ENCODE peak calls at places on chromosomes 13 and 19, in seven cellular contexts. One of them, this sample, is unnamed.

GRCh38 chr19:29587518-29587986 is 18.5 kb upstream of the POP4 start:
- DNase-seq in cardiac fibroblast: no peak
- DNase-seq in AG09309: no peak
- DNase-seq in foreskin fibroblast: peak
- DNase-seq in epithelial cell of proximal tubule: no peak
- DNase-seq in lower leg skin: no peak
- DNase-seq in colonic mucosa: no peak
- DNase-seq in this sample: peak

GRCh38 chr13:40478775-40479174 is 187.7 kb downstream of the FOXO1 start:
- DNase-seq in foreskin fibroblast: no peak
- DNase-seq in AG09309: no peak
- DNase-seq in cardiac fibroblast: no peak
- DNase-seq in epithelial cell of proximal tubule: no peak
- DNase-seq in lower leg skin: peak
- DNase-seq in colonic mucosa: no peak
- DNase-seq in this sample: no peak

GRCh38 chr13:41452462-41452861 is 4.9 kb upstream of the RGCC start:
- DNase-seq in AG09309: no peak
- DNase-seq in colonic mucosa: no peak
- DNase-seq in lower leg skin: no peak
- DNase-seq in cardiac fibroblast: no peak
- DNase-seq in epithelial cell of proximal tubule: no peak
- DNase-seq in foreskin fibroblast: no peak
- DNase-seq in this sample: no peak

GRCh38 chr13:40315416-40316064 is 350.9 kb downstream of the FOXO1 start:
- DNase-seq in AG09309: no peak
- DNase-seq in cardiac fibroblast: peak
- DNase-seq in epithelial cell of proximal tubule: no peak
- DNase-seq in foreskin fibroblast: no peak
- DNase-seq in colonic mucosa: no peak
- DNase-seq in lower leg skin: no peak
- DNase-seq in this sample: no peak

GRCh38 chr19:54653181-54653809 is 9.5 kb upstream of the LILRB4 start:
- DNase-seq in AG09309: no peak
- DNase-seq in epithelial cell of proximal tubule: no peak
- DNase-seq in lower leg skin: no peak
- DNase-seq in cardiac fibroblast: peak
- DNase-seq in colonic mucosa: no peak
- DNase-seq in foreskin fibroblast: peak
- DNase-seq in this sample: no peak

GRCh38 chr19:999379-999719 is 870 bp upstream of the GRIN3B start:
- DNase-seq in epithelial cell of proximal tubule: no peak
- DNase-seq in foreskin fibroblast: no peak
- DNase-seq in cardiac fibroblast: no peak
- DNase-seq in lower leg skin: no peak
- DNase-seq in colonic mucosa: no peak
- DNase-seq in AG09309: no peak
- DNase-seq in this sample: no peak

GRCh38 chr19:54533476-54533875 is 30.8 kb downstream of the LAIR2 start:
- DNase-seq in cardiac fibroblast: no peak
- DNase-seq in epithelial cell of proximal tubule: no peak
- DNase-seq in colonic mucosa: no peak
- DNase-seq in foreskin fibroblast: no peak
- DNase-seq in lower leg skin: peak
- DNase-seq in AG09309: no peak
- DNase-seq in this sample: no peak

GRCh38 chr13:78595819-78596700 is 7.3 kb downstream of the POU4F1 start:
- DNase-seq in lower leg skin: no peak
- DNase-seq in cardiac fibroblast: no peak
- DNase-seq in foreskin fibroblast: peak
- DNase-seq in colonic mucosa: no peak
- DNase-seq in AG09309: no peak
- DNase-seq in epithelial cell of proximal tubule: no peak
- DNase-seq in this sample: no peak

GRCh38 chr19:10238172-10238783 is 7.1 kb upstream of the S1PR2 start:
- DNase-seq in epithelial cell of proximal tubule: no peak
- DNase-seq in colonic mucosa: peak
- DNase-seq in lower leg skin: peak
- DNase-seq in foreskin fibroblast: peak
- DNase-seq in AG09309: no peak
- DNase-seq in cardiac fibroblast: peak
- DNase-seq in this sample: no peak

GRCh38 chr13:45314822-45315221 is 26.2 kb downstream of the TPT1 start:
- DNase-seq in colonic mucosa: no peak
- DNase-seq in foreskin fibroblast: no peak
- DNase-seq in AG09309: no peak
- DNase-seq in lower leg skin: peak
- DNase-seq in cardiac fibroblast: no peak
- DNase-seq in epithelial cell of proximal tubule: no peak
- DNase-seq in this sample: no peak

GRCh38 chr13:88674841-88675240 is 1003.7 kb downstream of the SLITRK5 start:
- DNase-seq in AG09309: no peak
- DNase-seq in lower leg skin: no peak
- DNase-seq in foreskin fibroblast: no peak
- DNase-seq in epithelial cell of proximal tubule: no peak
- DNase-seq in cardiac fibroblast: no peak
- DNase-seq in colonic mucosa: no peak
- DNase-seq in this sample: no peak

GRCh38 chr13:102642475-102642874 is 45.7 kb downstream of the TPP2 start:
- DNase-seq in epithelial cell of proximal tubule: no peak
- DNase-seq in cardiac fibroblast: peak
- DNase-seq in colonic mucosa: peak
- DNase-seq in lower leg skin: peak
- DNase-seq in foreskin fibroblast: no peak
- DNase-seq in AG09309: no peak
- DNase-seq in this sample: no peak

GRCh38 chr19:15265849-15266248 is 33.6 kb upstream of the EPHX3 start:
- DNase-seq in colonic mucosa: peak
- DNase-seq in epithelial cell of proximal tubule: no peak
- DNase-seq in lower leg skin: peak
- DNase-seq in foreskin fibroblast: peak
- DNase-seq in cardiac fibroblast: peak
- DNase-seq in AG09309: peak
- DNase-seq in this sample: peak

GRCh38 chr19:35555301-35556005 is 8.0 kb downstream of the ATP4A start:
- DNase-seq in colonic mucosa: no peak
- DNase-seq in lower leg skin: no peak
- DNase-seq in foreskin fibroblast: peak
- DNase-seq in cardiac fibroblast: peak
- DNase-seq in epithelial cell of proximal tubule: no peak
- DNase-seq in AG09309: no peak
- DNase-seq in this sample: no peak

GRCh38 chr13:74423434-74423833 is 289.2 kb upstream of the KLF12 start:
- DNase-seq in AG09309: no peak
- DNase-seq in cardiac fibroblast: no peak
- DNase-seq in colonic mucosa: no peak
- DNase-seq in lower leg skin: no peak
- DNase-seq in foreskin fibroblast: no peak
- DNase-seq in epithelial cell of proximal tubule: no peak
- DNase-seq in this sample: no peak

GRCh38 chr19:16589917-16590316 is 17.7 kb upstream of the SLC35E1 start:
- DNase-seq in cardiac fibroblast: no peak
- DNase-seq in AG09309: no peak
- DNase-seq in lower leg skin: no peak
- DNase-seq in colonic mucosa: no peak
- DNase-seq in foreskin fibroblast: no peak
- DNase-seq in epithelial cell of proximal tubule: no peak
- DNase-seq in this sample: no peak

GRCh38 chr13:98535501-98536357 is 41.2 kb downstream of the STK24 start:
- DNase-seq in colonic mucosa: no peak
- DNase-seq in epithelial cell of proximal tubule: no peak
- DNase-seq in lower leg skin: no peak
- DNase-seq in AG09309: no peak
- DNase-seq in cardiac fibroblast: no peak
- DNase-seq in foreskin fibroblast: peak
- DNase-seq in this sample: no peak

GRCh38 chr19:50713556-50714236 is 5.9 kb downstream of the SHANK1 start:
- DNase-seq in lower leg skin: no peak
- DNase-seq in colonic mucosa: no peak
- DNase-seq in epithelial cell of proximal tubule: no peak
- DNase-seq in foreskin fibroblast: no peak
- DNase-seq in AG09309: no peak
- DNase-seq in cardiac fibroblast: no peak
- DNase-seq in this sample: no peak

GRCh38 chr13:101116381-101116780 is 299.9 kb downstream of the NALCN start:
- DNase-seq in AG09309: no peak
- DNase-seq in foreskin fibroblast: no peak
- DNase-seq in epithelial cell of proximal tubule: no peak
- DNase-seq in lower leg skin: no peak
- DNase-seq in cardiac fibroblast: no peak
- DNase-seq in colonic mucosa: no peak
- DNase-seq in this sample: no peak

GRCh38 chr13:101121608-101122007 is 294.7 kb downstream of the NALCN start:
- DNase-seq in epithelial cell of proximal tubule: no peak
- DNase-seq in colonic mucosa: no peak
- DNase-seq in cardiac fibroblast: no peak
- DNase-seq in lower leg skin: no peak
- DNase-seq in foreskin fibroblast: no peak
- DNase-seq in AG09309: no peak
- DNase-seq in this sample: no peak

GRCh38 chr13:101111894-101112293 is 304.4 kb downstream of the NALCN start:
- DNase-seq in cardiac fibroblast: no peak
- DNase-seq in AG09309: no peak
- DNase-seq in colonic mucosa: no peak
- DNase-seq in epithelial cell of proximal tubule: no peak
- DNase-seq in lower leg skin: no peak
- DNase-seq in foreskin fibroblast: no peak
- DNase-seq in this sample: no peak

GRCh38 chr13:101116826-101117225 is 299.5 kb downstream of the NALCN start:
- DNase-seq in cardiac fibroblast: no peak
- DNase-seq in foreskin fibroblast: no peak
- DNase-seq in lower leg skin: no peak
- DNase-seq in AG09309: no peak
- DNase-seq in colonic mucosa: no peak
- DNase-seq in epithelial cell of proximal tubule: no peak
- DNase-seq in this sample: no peak

GRCh38 chr13:101115762-101116161 is 300.5 kb downstream of the NALCN start:
- DNase-seq in epithelial cell of proximal tubule: no peak
- DNase-seq in colonic mucosa: no peak
- DNase-seq in cardiac fibroblast: peak
- DNase-seq in AG09309: no peak
- DNase-seq in lower leg skin: no peak
- DNase-seq in foreskin fibroblast: peak
- DNase-seq in this sample: no peak
- TF ChIP-seq CTCF in epithelial cell of proximal tubule: peak
- TF ChIP-seq CTCF in colonic mucosa: no peak
- TF ChIP-seq CTCF in cardiac fibroblast: peak
- TF ChIP-seq CTCF in AG09309: peak
- TF ChIP-seq CTCF in lower leg skin: no peak
- TF ChIP-seq CTCF in foreskin fibroblast: peak
- TF ChIP-seq CTCF in this sample: no peak

DNA sequence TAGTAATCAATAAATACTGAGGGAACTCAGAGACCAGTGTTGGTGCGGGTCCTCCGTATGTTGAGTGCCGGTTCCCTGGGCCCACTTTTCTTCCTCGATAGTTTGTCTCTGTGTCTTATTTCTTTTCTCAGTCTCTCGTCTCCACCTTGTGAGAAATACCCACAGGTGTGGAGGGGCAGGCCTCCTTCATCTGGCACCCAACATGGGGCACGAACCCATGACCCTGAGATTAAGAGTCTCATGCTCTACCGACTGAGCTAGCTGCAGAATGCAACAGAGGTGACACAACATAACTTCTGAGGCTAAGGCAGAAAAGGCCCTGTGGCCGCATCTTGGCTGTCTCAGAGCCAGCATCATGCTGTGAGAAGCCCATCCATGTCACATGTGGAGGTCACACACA is 5.3 kb upstream of the ZNF613 start:
- DNase-seq in colonic mucosa: no peak
- DNase-seq in epithelial cell of proximal tubule: no peak
- DNase-seq in AG09309: no peak
- DNase-seq in lower leg skin: no peak
- DNase-seq in cardiac fibroblast: no peak
- DNase-seq in foreskin fibroblast: no peak
- DNase-seq in this sample: no peak
- H3K4me3 ChIP-seq in colonic mucosa: no peak
- H3K4me3 ChIP-seq in epithelial cell of proximal tubule: no peak
- H3K4me3 ChIP-seq in AG09309: no peak
- H3K4me3 ChIP-seq in lower leg skin: no peak
- H3K4me3 ChIP-seq in cardiac fibroblast: no peak
- H3K4me3 ChIP-seq in foreskin fibroblast: no peak
- H3K4me3 ChIP-seq in this sample: no peak

DNA sequence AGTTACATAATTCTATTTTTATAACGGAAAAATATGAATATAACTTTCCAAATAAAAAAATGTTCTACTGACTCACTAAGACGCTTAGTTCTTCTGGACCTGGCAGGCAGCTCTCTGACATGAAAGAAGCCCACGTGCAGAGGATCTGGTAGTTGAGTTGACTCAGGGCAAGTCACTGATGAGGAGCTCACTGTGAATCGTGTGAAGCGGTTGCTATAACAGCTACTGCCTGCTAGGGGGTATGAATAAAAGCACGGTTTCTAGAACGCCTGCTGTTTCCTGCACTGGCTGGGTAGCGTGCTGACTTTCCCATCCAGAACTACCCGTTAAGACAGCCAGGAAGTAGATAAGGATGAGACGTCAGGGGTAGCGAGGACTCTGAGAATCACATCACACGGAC is 54.7 kb upstream of the WASF3 start:
- DNase-seq in epithelial cell of proximal tubule: no peak
- DNase-seq in colonic mucosa: no peak
- DNase-seq in foreskin fibroblast: peak
- DNase-seq in AG09309: peak
- DNase-seq in lower leg skin: no peak
- DNase-seq in cardiac fibroblast: peak
- DNase-seq in this sample: no peak
- TF ChIP-seq CTCF in epithelial cell of proximal tubule: no peak
- TF ChIP-seq CTCF in colonic mucosa: no peak
- TF ChIP-seq CTCF in foreskin fibroblast: peak
- TF ChIP-seq CTCF in AG09309: peak
- TF ChIP-seq CTCF in lower leg skin: no peak
- TF ChIP-seq CTCF in cardiac fibroblast: peak
- TF ChIP-seq CTCF in this sample: peak

GRCh38 chr19:2523630-2524311 is 47.8 kb downstream of the GADD45B start:
- DNase-seq in foreskin fibroblast: peak
- DNase-seq in cardiac fibroblast: no peak
- DNase-seq in colonic mucosa: no peak
- DNase-seq in lower leg skin: no peak
- DNase-seq in AG09309: no peak
- DNase-seq in epithelial cell of proximal tubule: no peak
- DNase-seq in this sample: no peak

GRCh38 chr19:2527171-2527570 is 51.2 kb downstream of the GADD45B start:
- DNase-seq in colonic mucosa: no peak
- DNase-seq in lower leg skin: no peak
- DNase-seq in foreskin fibroblast: no peak
- DNase-seq in cardiac fibroblast: no peak
- DNase-seq in AG09309: no peak
- DNase-seq in epithelial cell of proximal tubule: no peak
- DNase-seq in this sample: no peak

GRCh38 chr19:2527716-2528115 is 51.8 kb downstream of the GADD45B start:
- DNase-seq in AG09309: no peak
- DNase-seq in lower leg skin: no peak
- DNase-seq in foreskin fibroblast: no peak
- DNase-seq in epithelial cell of proximal tubule: no peak
- DNase-seq in cardiac fibroblast: no peak
- DNase-seq in colonic mucosa: no peak
- DNase-seq in this sample: no peak

GRCh38 chr19:2524361-2524839 is 48.5 kb downstream of the GADD45B start:
- DNase-seq in colonic mucosa: no peak
- DNase-seq in epithelial cell of proximal tubule: no peak
- DNase-seq in AG09309: no peak
- DNase-seq in lower leg skin: no peak
- DNase-seq in foreskin fibroblast: no peak
- DNase-seq in cardiac fibroblast: no peak
- DNase-seq in this sample: no peak

GRCh38 chr19:2524840-2525723 is 49.2 kb downstream of the GADD45B start:
- DNase-seq in AG09309: no peak
- DNase-seq in foreskin fibroblast: peak
- DNase-seq in lower leg skin: no peak
- DNase-seq in cardiac fibroblast: no peak
- DNase-seq in colonic mucosa: no peak
- DNase-seq in epithelial cell of proximal tubule: no peak
- DNase-seq in this sample: no peak
- H3K4me3 ChIP-seq in AG09309: peak
- H3K4me3 ChIP-seq in foreskin fibroblast: no peak
- H3K4me3 ChIP-seq in lower leg skin: no peak
- H3K4me3 ChIP-seq in cardiac fibroblast: peak
- H3K4me3 ChIP-seq in colonic mucosa: peak
- H3K4me3 ChIP-seq in epithelial cell of proximal tubule: peak
- H3K4me3 ChIP-seq in this sample: no peak

This sample was measured in BJ.